ENCODE peak calls at places on chromosomes 1 and 21, in nine cellular contexts. A is anterior cingulate cortex; R is HFF-Myc; J is NCI-H2171; Q is activated CD4-positive, alpha-beta T cell treated with anti-CD3 and anti-CD28 coated beads, Interleukin-2, amount 50 U/mL, for 1 hour; I is cardiac fibroblast; C is A549; T is stimulated activated CD4-positive, alpha-beta T cell treated with anti-CD3 and anti-CD28 coated beads, Interleukin-15, amount 100 ng/mL, for 24 hours; L is EH. Z is an unnamed sample.

GRCh38 chr1:167955915-167956314 is 19.0 kb upstream of the MPC2 start:
- DNase-seq in A (no peak), R (no peak), J (no peak), Q (no peak), I (peak; percentile 31), C (no peak), T (no peak), L (peak; percentile 18), Z (no peak)

GRCh38 chr1:116278541-116278866 is 94.5 kb upstream of the ATP1A1 start:
- DNase-seq in A (no peak), R (no peak), J (no peak), Q (no peak), I (no peak), C (no peak), T (no peak), L (no peak), Z (no peak)

GRCh38 chr1:209926045-209926444 is 12.0 kb upstream of the SYT14 start:
- DNase-seq in A (no peak), R (peak; percentile 59), J (peak; percentile 45), Q (no peak), I (peak; percentile 87), C (no peak), T (no peak), L (peak; percentile 88), Z (peak; percentile 94)

GRCh38 chr1:235516862-235517446 is 12.7 kb upstream of the B3GALNT2 start:
- DNase-seq in A (no peak), R (no peak), J (no peak), Q (no peak), I (no peak), C (no peak), T (no peak), L (no peak), Z (no peak)

GRCh38 chr1:193753038-193753756 is 566.8 kb upstream of the B3GALT2 start:
- DNase-seq in A (no peak), R (no peak), J (no peak), Q (no peak), I (no peak), C (no peak), T (no peak), L (peak; percentile 11), Z (no peak)

GRCh38 chr1:53619811-53620619 is 118.9 kb downstream of the GLIS1 start:
- DNase-seq in A (peak; percentile 36), R (no peak), J (no peak), Q (no peak), I (peak; percentile 10), C (no peak), T (no peak), L (peak; percentile 35), Z (peak; percentile 23)

GRCh38 chr1:30342535-30343141 is 380.7 kb downstream of the MATN1 start:
- DNase-seq in A (no peak), R (no peak), J (no peak), Q (no peak), I (no peak), C (no peak), T (no peak), L (no peak), Z (no peak)

GRCh38 chr1:208526726-208527125 is 282.5 kb upstream of the PLXNA2 start:
- DNase-seq in A (no peak), R (no peak), J (no peak), Q (no peak), I (no peak), C (no peak), T (no peak), L (no peak), Z (no peak)

GRCh38 chr1:246324711-246325110 is 182.4 kb downstream of the SMYD3 start:
- DNase-seq in A (no peak), R (no peak), J (no peak), Q (no peak), I (peak; percentile 43), C (peak; percentile 69), T (no peak), L (peak; percentile 59), Z (no peak)

GRCh38 chr1:110242731-110243130 is 32.6 kb downstream of the KCNC4 start:
- DNase-seq in A (no peak), R (no peak), J (no peak), Q (no peak), I (no peak), C (no peak), T (no peak), L (no peak), Z (no peak)

GRCh38 chr1:27366113-27366410 is 699 bp downstream of the MAP3K6 start:
- DNase-seq in A (peak; percentile 60), R (no peak), J (peak; percentile 73), Q (peak; percentile 63), I (peak; percentile 77), C (peak; percentile 78), T (peak; percentile 92), L (peak; percentile 86), Z (peak; percentile 59)

GRCh38 chr1:208278638-208279037 is 34.5 kb upstream of the PLXNA2 start:
- DNase-seq in A (no peak), R (no peak), J (no peak), Q (no peak), I (no peak), C (no peak), T (no peak), L (peak; percentile 40), Z (no peak)

GRCh38 chr1:186054013-186054412 is 319.8 kb downstream of the HMCN1 start:
- DNase-seq in A (no peak), R (no peak), J (no peak), Q (no peak), I (no peak), C (no peak), T (no peak), L (no peak), Z (no peak)

GRCh38 chr1:3029991-3030662 is 8.9 kb downstream of the ACTRT2 start:
- DNase-seq in A (no peak), R (no peak), J (no peak), Q (no peak), I (no peak), C (no peak), T (no peak), L (no peak), Z (no peak)

GRCh38 chr1:7579831-7580804 is 191.0 kb upstream of the VAMP3 start:
- DNase-seq in A (no peak), R (no peak), J (no peak), Q (no peak), I (no peak), C (no peak), T (no peak), L (no peak), Z (no peak)

GRCh38 chr1:14626869-14627607 is 28.6 kb downstream of the KAZN start:
- DNase-seq in A (no peak), R (no peak), J (no peak), Q (no peak), I (no peak), C (no peak), T (no peak), L (no peak), Z (no peak)

GRCh38 chr1:107669996-107670395 is 295.0 kb downstream of the VAV3 start:
- DNase-seq in A (no peak), R (no peak), J (peak; percentile 18), Q (no peak), I (peak; percentile 3), C (peak; percentile 73), T (no peak), L (peak; percentile 9), Z (peak; percentile 8)

GRCh38 chr1:151368745-151369610 is 3.5 kb downstream of the SELENBP1 start:
- DNase-seq in A (no peak), R (no peak), J (no peak), Q (no peak), I (no peak), C (no peak), T (no peak), L (no peak), Z (no peak)

GRCh38 chr1:98761238-98761637 is 99.7 kb downstream of the SNX7 start:
- DNase-seq in A (no peak), R (no peak), J (no peak), Q (no peak), I (peak; percentile 11), C (peak; percentile 33), T (no peak), L (peak; percentile 2), Z (no peak)

GRCh38 chr1:33092438-33092837 is 11.5 kb downstream of the AZIN2 start:
- DNase-seq in A (no peak), R (no peak), J (no peak), Q (no peak), I (no peak), C (no peak), T (no peak), L (no peak), Z (no peak)

GRCh38 chr1:228162286-228163003 is 3.2 kb upstream of the IBA57 start:
- DNase-seq in A (no peak), R (no peak), J (no peak), Q (no peak), I (peak; percentile 44), C (no peak), T (no peak), L (peak; percentile 30), Z (no peak)

GRCh38 chr1:226632169-226632884 is 83.8 kb downstream of the STUM start:
- DNase-seq in A (no peak), R (no peak), J (no peak), Q (no peak), I (no peak), C (no peak), T (no peak), L (no peak), Z (no peak)

GRCh38 chr1:69648486-69648885 is 80.8 kb downstream of the LRRC7 start:
- DNase-seq in A (no peak), R (no peak), J (no peak), Q (no peak), I (peak; percentile 32), C (no peak), T (no peak), L (no peak), Z (peak; percentile 45)

GRCh38 chr1:98316286-98316685 is 345.2 kb upstream of the SNX7 start:
- DNase-seq in A (no peak), R (no peak), J (no peak), Q (no peak), I (peak; percentile 52), C (no peak), T (no peak), L (peak; percentile 70), Z (no peak)

GRCh38 chr1:33334081-33334552 is 13.2 kb upstream of the A3GALT2 start:
- DNase-seq in A (no peak), R (no peak), J (no peak), Q (no peak), I (peak; percentile 93), C (no peak), T (no peak), L (no peak), Z (no peak)

GRCh38 chr21:31252091-31252490 is 92.0 kb downstream of the TIAM1 start:
- DNase-seq in A (no peak), R (no peak), J (no peak), Q (no peak), I (no peak), C (no peak), T (no peak), L (no peak), Z (no peak)